ENCODE peak calls at places on chromosome 13, in six cellular contexts. F is A549, W is K562, D is GM12878, K is endothelial cell of umbilical vein, N is HepG2. M is an unnamed sample.

GRCh38 chr13:103188688-103189326 is 122.6 kb upstream of the SLC10A2 start:
- DNase-seq in F (peak; percentile 1), W (no peak), D (no peak), K (peak; percentile 5), N (no peak), M (peak; percentile 35)

GRCh38 chr13:38301236-38301635 is 48.4 kb upstream of the UFM1 start:
- DNase-seq in F (no peak), W (no peak), D (no peak), K (no peak), N (no peak), M (no peak)

GRCh38 chr13:76715621-76716020 is 170.6 kb downstream of the KCTD12 start:
- DNase-seq in F (no peak), W (no peak), D (no peak), K (no peak), N (no peak), M (no peak)

GRCh38 chr13:30119476-30119875 is 187.9 kb downstream of the KATNAL1 start:
- DNase-seq in F (no peak), W (no peak), D (no peak), K (no peak), N (no peak), M (peak; percentile 77)

GRCh38 chr13:23883255-23883654 is 5.9 kb downstream of the MIPEP start:
- DNase-seq in F (no peak), W (no peak), D (no peak), K (no peak), N (no peak), M (no peak)

GRCh38 chr13:52411629-52412028 is 5.7 kb upstream of the THSD1 start:
- DNase-seq in F (peak; percentile 55), W (no peak), D (peak; percentile 16), K (no peak), N (no peak), M (no peak)

GRCh38 chr13:50677687-50678463 is 165.6 kb downstream of the DLEU7 start:
- DNase-seq in F (no peak), W (no peak), D (no peak), K (no peak), N (no peak), M (no peak)

GRCh38 chr13:113935523-113935922 is 38.4 kb downstream of the C13orf46 start:
- DNase-seq in F (no peak), W (no peak), D (no peak), K (peak; percentile 50), N (no peak), M (no peak)

GRCh38 chr13:28048768-28049167 is 51.6 kb downstream of the FLT3 start:
- DNase-seq in F (no peak), W (no peak), D (no peak), K (no peak), N (no peak), M (no peak)

GRCh38 chr13:23427342-23428182 is 5.9 kb downstream of the SACS start:
- DNase-seq in F (peak; percentile 26), W (no peak), D (no peak), K (peak; percentile 96), N (peak; percentile 5), M (no peak)

GRCh38 chr13:50094615-50095293 is 79.5 kb downstream of the KCNRG start:
- DNase-seq in F (no peak), W (no peak), D (no peak), K (no peak), N (no peak), M (no peak)

GRCh38 chr13:28542804-28543203 is 47.9 kb upstream of the FLT1 start:
- DNase-seq in F (no peak), W (no peak), D (no peak), K (no peak), N (no peak), M (no peak)

GRCh38 chr13:27672025-27672424 is 50.3 kb downstream of the POLR1D start:
- DNase-seq in F (no peak), W (no peak), D (no peak), K (no peak), N (no peak), M (no peak)

GRCh38 chr13:23505007-23505406 is 65.2 kb upstream of the TNFRSF19 start:
- DNase-seq in F (no peak), W (no peak), D (no peak), K (no peak), N (no peak), M (no peak)

GRCh38 chr13:40681341-40682051 is 15.1 kb upstream of the FOXO1 start:
- DNase-seq in F (no peak), W (peak; percentile 67), D (no peak), K (peak; percentile 92), N (no peak), M (no peak)

GRCh38 chr13:105908581-105908980 is 626.9 kb downstream of the EFNB2 start:
- DNase-seq in F (no peak), W (no peak), D (no peak), K (no peak), N (no peak), M (peak; percentile 42)

GRCh38 chr13:46577656-46578589 is 25.0 kb downstream of the LRCH1 start:
- DNase-seq in F (no peak), W (no peak), D (no peak), K (no peak), N (no peak), M (no peak)

GRCh38 chr13:29551214-29551613 is 44.3 kb downstream of the SLC7A1 start:
- DNase-seq in F (no peak), W (no peak), D (no peak), K (no peak), N (no peak), M (no peak)

GRCh38 chr13:108961542-108962125 is 332.2 kb downstream of the MYO16 start:
- DNase-seq in F (peak; percentile 4), W (peak; percentile 47), D (peak; percentile 24), K (peak; percentile 60), N (peak; percentile 43), M (peak; percentile 83)

GRCh38 chr13:110559429-110559943 is 2.0 kb downstream of the RAB20 start:
- DNase-seq in F (no peak), W (no peak), D (no peak), K (no peak), N (no peak), M (no peak)

GRCh38 chr13:20814224-20814910 is 40.6 kb upstream of the EEF1AKMT1 start:
- DNase-seq in F (peak; percentile 18), W (no peak), D (no peak), K (peak; percentile 98), N (no peak), M (no peak)

GRCh38 chr13:60312851-60313505 is 84.0 kb upstream of the TDRD3 start:
- DNase-seq in F (no peak), W (no peak), D (no peak), K (no peak), N (no peak), M (no peak)

GRCh38 chr13:99386911-99387788 is 80.0 kb upstream of the GPR183 start:
- DNase-seq in F (peak; percentile 29), W (peak; percentile 75), D (peak; percentile 66), K (peak; percentile 33), N (peak; percentile 35), M (peak; percentile 56)

GRCh38 chr13:113584205-113584869 is at the start of gene TFDP1:
- DNase-seq in F (peak; percentile 75), W (peak; percentile 92), D (peak; percentile 63), K (peak; percentile 85), N (peak; percentile 81), M (peak; percentile 97)

GRCh38 chr13:71866173-71867091 is 572 bp downstream of the DACH1 start:
- DNase-seq in F (no peak), W (no peak), D (no peak), K (peak; percentile 51), N (no peak), M (peak; percentile 69)

DNA sequence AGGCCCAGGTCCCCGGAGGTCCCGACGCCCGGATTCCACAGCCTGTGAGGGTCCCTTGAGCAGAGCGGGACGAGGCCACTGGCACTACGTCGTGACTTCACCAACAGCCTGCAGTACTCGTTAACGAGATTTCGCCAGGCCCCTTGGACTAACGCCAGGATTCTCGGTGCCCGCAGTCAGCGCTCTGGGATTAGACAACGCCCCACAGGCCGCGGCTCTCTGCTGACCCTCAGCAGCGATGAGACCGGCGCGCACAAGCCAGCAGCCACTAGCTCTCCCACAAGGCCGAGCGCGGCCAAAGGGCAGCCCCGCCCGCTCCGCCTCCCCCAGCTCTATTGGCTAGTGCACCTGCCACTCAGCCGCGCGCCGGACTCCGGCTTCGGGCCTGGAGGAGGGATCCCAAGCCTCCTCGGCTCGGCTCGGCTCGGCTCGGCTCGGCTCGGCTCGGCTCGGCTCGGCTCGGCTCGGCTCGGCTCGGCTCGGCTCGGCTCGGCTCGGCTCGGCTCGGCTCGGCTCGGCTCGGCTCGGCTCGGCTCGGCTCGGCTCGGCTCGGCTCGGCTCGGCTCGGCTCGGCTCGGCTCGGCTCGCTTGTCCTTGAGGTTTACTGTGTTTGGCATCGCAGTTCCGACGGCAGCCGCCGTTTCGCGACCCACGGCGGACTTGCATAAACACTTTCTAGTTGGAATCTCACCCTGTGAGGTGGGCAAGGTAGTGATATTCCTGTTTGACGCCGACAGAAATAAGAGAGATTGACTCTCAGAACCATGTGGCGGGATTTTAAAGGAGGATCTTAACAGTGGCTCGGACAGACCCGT is 231.7 kb upstream of the SERP2 start:
- DNase-seq in F (peak; percentile 83), W (peak; percentile 91), D (peak; percentile 31), K (peak; percentile 96), N (peak; percentile 89), M (peak; percentile 95)
- TF ChIP-seq POLR2A in F (peak; percentile 74), W (peak; percentile 77), D (peak; percentile 96), K (peak; percentile 79), N (peak; percentile 75), M (peak; percentile 96)

GRCh38 chr13:80235131-80235530 is 105.8 kb downstream of the SPRY2 start:
- DNase-seq in F (no peak), W (no peak), D (no peak), K (peak; percentile 79), N (no peak), M (peak; percentile 77)
- TF ChIP-seq MYC in F (no peak), W (no peak), D (no peak), K (no peak), N (no peak), M (no peak)

DNA sequence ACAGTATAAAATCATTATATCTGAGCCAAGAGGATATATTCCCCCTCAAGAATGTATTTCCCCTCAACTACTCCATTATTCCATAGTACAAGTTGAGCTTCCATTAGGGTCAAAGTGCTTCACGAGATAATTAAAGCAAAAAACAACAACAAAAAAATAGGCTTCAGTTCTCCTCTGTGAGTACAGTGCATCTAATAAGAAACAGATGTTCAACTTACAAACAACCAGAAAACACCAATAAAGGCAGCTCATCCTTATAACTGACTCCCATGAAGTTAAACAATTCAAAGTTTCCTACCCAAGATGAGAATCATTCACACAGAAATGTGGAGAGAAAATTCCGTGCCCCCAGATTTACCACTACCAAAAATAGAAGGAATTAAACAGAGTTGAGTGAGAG is 854.4 kb downstream of the PCDH9 start:
- DNase-seq in F (no peak), W (no peak), D (no peak), K (no peak), N (no peak), M (no peak)
- H3K4me3 ChIP-seq in F (no peak overlapping the region), W (no peak overlapping the region), D (no peak overlapping the region), K (no peak overlapping the region), N (no peak overlapping the region), M (no peak overlapping the region)

GRCh38 chr13:48975926-48976676 is 389 bp downstream of the FNDC3A start:
- DNase-seq in F (peak; percentile 38), W (peak; percentile 85), D (no peak), K (peak; percentile 82), N (peak; percentile 67), M (peak; percentile 95)

GRCh38 chr13:48973845-48974431 is 1.8 kb upstream of the FNDC3A start:
- DNase-seq in F (no peak), W (no peak), D (no peak), K (no peak), N (no peak), M (no peak)

GRCh38 chr13:48977973-48978372 is 2.3 kb downstream of the FNDC3A start:
- DNase-seq in F (no peak), W (no peak), D (no peak), K (no peak), N (no peak), M (no peak)

GRCh38 chr13:48976677-48977625 is 1.2 kb downstream of the FNDC3A start:
- DNase-seq in F (no peak), W (peak; percentile 19), D (no peak), K (peak; percentile 70), N (peak; percentile 73), M (peak; percentile 21)

GRCh38 chr13:48975101-48975925 is at the start of gene FNDC3A:
- DNase-seq in F (peak; percentile 44), W (peak; percentile 48), D (no peak), K (peak; percentile 69), N (peak; percentile 47), M (peak; percentile 91)
- TF ChIP-seq POLR2A in F (no peak), W (no peak), D (no peak), K (no peak), N (peak; percentile 49), M (peak; percentile 70)

M was measured in NB4.